ENCODE peak calls at places on chromosome 12, in four cellular contexts. J is colonic mucosa, E is esophagus squamous epithelium, F is ovary. N is an unnamed sample.
A peak's percentile ranks its signal among the peaks of the same experiment; 100 is the strongest.

GRCh38 chr12:101298426-101298825 is 18.5 kb downstream of the UTP20 start:
- DNase-seq in J (no peak), E (no peak), F (no peak), N (no peak)

GRCh38 chr12:98503343-98503592 is 12.1 kb upstream of the TMPO start:
- DNase-seq in J (peak; percentile 97), E (peak; percentile 39), F (peak; percentile 94), N (peak; percentile 87)

GRCh38 chr12:89960011-89960507 is 251.4 kb upstream of the ATP2B1 start:
- DNase-seq in J (peak; percentile 36), E (no peak), F (no peak), N (no peak)

GRCh38 chr12:126998747-126999285 is 1268.2 kb upstream of the TMEM132C start:
- DNase-seq in J (no peak), E (no peak), F (no peak), N (no peak)

GRCh38 chr12:43238281-43238680 is 313.7 kb downstream of the ADAMTS20 start:
- DNase-seq in J (no peak), E (no peak), F (no peak), N (no peak)

GRCh38 chr12:95623554-95624170 is 72.4 kb upstream of the USP44 start:
- DNase-seq in J (peak; percentile 71), E (no peak), F (peak; percentile 74), N (peak; percentile 73)

GRCh38 chr12:92253301-92253700 is 107.7 kb upstream of the BTG1 start:
- DNase-seq in J (no peak), E (no peak), F (no peak), N (no peak)

GRCh38 chr12:131894981-131895639 is 688 bp downstream of the ULK1 start:
- DNase-seq in J (peak; percentile 44), E (no peak), F (peak; percentile 47), N (peak; percentile 26)

GRCh38 chr12:72974954-72975555 is 702.9 kb downstream of the TRHDE start:
- DNase-seq in J (no peak), E (no peak), F (no peak), N (no peak)

GRCh38 chr12:102757154-102757873 is 159.7 kb downstream of the PAH start:
- DNase-seq in J (no peak), E (no peak), F (peak; percentile 60), N (no peak)

GRCh38 chr12:54140958-54141388 is 47.8 kb downstream of the SMUG1 start:
- DNase-seq in J (no peak), E (no peak), F (peak; percentile 64), N (no peak)

GRCh38 chr12:96881608-96882007 is 25.4 kb upstream of the NEDD1 start:
- DNase-seq in J (no peak), E (no peak), F (no peak), N (no peak)

GRCh38 chr12:9925746-9926393 is 6.3 kb downstream of the CLEC2A start:
- DNase-seq in J (no peak), E (no peak), F (no peak), N (no peak)

GRCh38 chr12:70365648-70366518 is at the start of gene KCNMB4:
- DNase-seq in J (peak; percentile 62), E (peak; percentile 5), F (peak; percentile 35), N (peak; percentile 79)

GRCh38 chr12:130576286-130576933 is 139.7 kb downstream of the RIMBP2 start:
- DNase-seq in J (no peak), E (no peak), F (no peak), N (peak; percentile 84)

GRCh38 chr12:17976202-17976601 is 113.8 kb downstream of the RERGL start:
- DNase-seq in J (no peak), E (no peak), F (no peak), N (no peak)

GRCh38 chr12:29726321-29726692 is 57.4 kb downstream of the TMTC1 start:
- DNase-seq in J (no peak), E (no peak), F (no peak), N (no peak)

GRCh38 chr12:131511391-131511802 is 199.5 kb upstream of the SFSWAP start:
- DNase-seq in J (no peak), E (no peak), F (no peak), N (no peak)

GRCh38 chr12:124542021-124542941 is 25.1 kb downstream of the NCOR2 start:
- DNase-seq in J (no peak), E (no peak), F (no peak), N (no peak)

GRCh38 chr12:42346603-42347002 is 20.6 kb downstream of the PPHLN1 start:
- DNase-seq in J (no peak), E (no peak), F (no peak), N (no peak)

GRCh38 chr12:12901158-12901791 is 9.9 kb downstream of the GPRC5A start:
- DNase-seq in J (peak; percentile 62), E (no peak), F (peak; percentile 84), N (no peak)

GRCh38 chr12:110741371-110741770 is 1.3 kb downstream of the PPP1CC start:
- DNase-seq in J (peak; percentile 47), E (no peak), F (no peak), N (no peak)

GRCh38 chr12:93813972-93814821 is 137.0 kb downstream of the CRADD start:
- DNase-seq in J (peak; percentile 52), E (no peak), F (peak; percentile 87), N (no peak)

GRCh38 chr12:87813476-87814234 is 215.5 kb downstream of the C12orf50 start:
- DNase-seq in J (no peak), E (no peak), F (no peak), N (no peak)

GRCh38 chr12:15256760-15257159 is 35.5 kb upstream of the RERG start:
- DNase-seq in J (no peak), E (no peak), F (peak; percentile 39), N (no peak)

GRCh38 chr12:62711626-62712305 is 223.2 kb downstream of the PPM1H start:
- DNase-seq in J (no peak), E (no peak), F (no peak), N (no peak)

GRCh38 chr12:88624911-88625310 is 44.6 kb upstream of the KITLG start:
- DNase-seq in J (no peak), E (no peak), F (no peak), N (no peak)

GRCh38 chr12:106918746-106919145 is 37.0 kb upstream of the TMEM263 start:
- DNase-seq in J (no peak), E (no peak), F (no peak), N (peak; percentile 36)

GRCh38 chr12:19764408-19764807 is 325.1 kb downstream of the AEBP2 start:
- DNase-seq in J (no peak), E (no peak), F (no peak), N (no peak)

GRCh38 chr12:117377758-117378157 is 16.3 kb upstream of the NOS1 start:
- DNase-seq in J (peak; percentile 19), E (no peak), F (no peak), N (no peak)

GRCh38 chr12:69065804-69066203 is 132.8 kb upstream of the CPM start:
- DNase-seq in J (no peak), E (no peak), F (no peak), N (no peak)

GRCh38 chr12:97568336-97569180 is 106.0 kb downstream of the RMST start:
- DNase-seq in J (peak; percentile 27), E (no peak), F (no peak), N (no peak)

GRCh38 chr12:31118347-31118830 is 44.7 kb downstream of the DDX11 start:
- DNase-seq in J (no peak), E (no peak), F (peak; percentile 52), N (no peak)

GRCh38 chr12:93778306-93778705 is 101.1 kb downstream of the CRADD start:
- DNase-seq in J (no peak), E (no peak), F (peak; percentile 69), N (no peak)

GRCh38 chr12:6430124-6430989 is 14.4 kb upstream of the CD27 start:
- DNase-seq in J (peak; percentile 90), E (no peak), F (peak; percentile 93), N (peak; percentile 36)

GRCh38 chr12:120019197-120019596 is 30.2 kb downstream of the BICDL1 start:
- DNase-seq in J (no peak), E (no peak), F (no peak), N (no peak)

GRCh38 chr12:76633415-76633814 is 73.8 kb upstream of the OSBPL8 start:
- DNase-seq in J (no peak), E (no peak), F (no peak), N (no peak)

GRCh38 chr12:107998863-107999262 is 130.2 kb upstream of the WSCD2 start:
- DNase-seq in J (no peak), E (no peak), F (no peak), N (no peak)

GRCh38 chr12:56644654-56645053 is 1.1 kb downstream of the ATP5F1B start:
- DNase-seq in J (no peak), E (no peak), F (no peak), N (no peak)

GRCh38 chr12:56645717-56646446 is at the start of gene ATP5F1B:
- DNase-seq in J (peak; percentile 97), E (peak; percentile 90), F (peak; percentile 97), N (peak; percentile 97)

GRCh38 chr12:56645201-56645716 is 525 bp downstream of the ATP5F1B start:
- DNase-seq in J (no peak), E (no peak), F (no peak), N (no peak)
- TF ChIP-seq CTCF in J (no peak), E (no peak), F (no peak), N (no peak)

GRCh38 chr12:123075591-123076171 is 75.2 kb downstream of the PITPNM2 start:
- DNase-seq in J (peak; percentile 39), E (no peak), F (peak; percentile 63), N (peak; percentile 64)
- TF ChIP-seq CTCF in J (no peak), E (no peak), F (no peak), N (peak; percentile 34)

GRCh38 chr12:49052451-49053208 is 8.0 kb downstream of the KMT2D start:
- DNase-seq in J (no peak), E (no peak), F (no peak), N (no peak)
- TF ChIP-seq CTCF in J (no peak), E (no peak), F (no peak), N (no peak)

DNA sequence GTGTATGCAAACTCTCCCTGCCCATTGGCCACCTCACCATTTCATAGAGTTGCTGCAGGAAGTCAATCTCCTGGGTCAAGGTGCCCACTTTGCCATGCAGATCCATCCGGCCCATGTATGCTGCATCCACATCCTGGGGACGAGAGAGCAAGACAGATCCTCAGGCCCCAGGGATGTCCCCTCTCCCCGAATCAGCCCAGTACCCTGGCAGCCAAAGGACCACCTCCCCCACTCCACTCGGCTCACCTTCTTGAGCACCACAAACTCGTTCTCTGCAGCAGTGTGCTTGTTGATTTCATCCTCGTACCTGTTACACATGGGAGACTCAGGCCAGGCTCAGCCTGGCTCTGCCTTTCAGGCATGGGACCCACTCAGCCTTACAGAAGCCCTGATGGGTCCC is 4.1 kb downstream of the KRT79 start:
- DNase-seq in J (no peak), E (no peak), F (no peak), N (no peak)
- TF ChIP-seq CTCF in J (no peak), E (no peak), F (no peak), N (no peak)

DNA sequence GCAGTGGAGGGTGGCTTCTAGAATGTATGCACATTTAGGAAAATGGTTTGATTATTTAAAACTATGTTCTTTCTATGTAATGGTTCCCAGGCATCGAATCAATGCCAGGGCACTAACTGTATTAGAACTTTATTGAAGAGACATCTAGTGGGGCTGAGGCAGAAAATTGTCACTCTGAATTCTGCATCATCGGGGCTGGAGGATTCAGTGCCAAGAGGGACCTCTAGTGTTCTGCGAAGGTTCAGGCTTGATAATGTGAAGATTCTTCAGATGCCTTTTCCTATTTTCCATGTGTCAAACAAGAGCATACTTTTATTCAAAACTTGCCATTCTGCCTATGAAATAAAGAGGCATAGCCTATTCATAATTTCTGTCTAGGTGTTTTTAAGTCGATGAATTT is 146.3 kb downstream of the CAND1 start:
- DNase-seq in J (no peak), E (no peak), F (no peak), N (no peak)
- TF ChIP-seq CTCF in J (no peak), E (no peak), F (no peak), N (peak; percentile 48)

N was measured in BE2C.